ENCODE peak calls at places on chromosomes 12 and 14, in five cellular contexts. S is CD14-positive monocyte, X is heart right ventricle, Q is Calu3, P is mucosa of descending colon. U is an unnamed sample.

GRCh38 chr12:132904718-132905328 is 17.4 kb upstream of the CHFR start:
- DNase-seq in P (peak), S (peak), X (peak), Q (no peak), U (no peak)

GRCh38 chr14:49505026-49505766 is 81.0 kb downstream of the RPS29 start:
- DNase-seq in X (no peak), P (no peak), Q (peak), S (no peak), U (no peak)

GRCh38 chr14:57526942-57527341 is 33.3 kb upstream of the CCDC198 start:
- DNase-seq in Q (no peak), P (no peak), X (no peak), S (no peak), U (no peak)

GRCh38 chr12:93743999-93744689 is 67.0 kb downstream of the CRADD start:
- DNase-seq in P (no peak), Q (no peak), S (no peak), X (no peak), U (no peak)

GRCh38 chr14:74580275-74580672 is 31.8 kb downstream of the LTBP2 start:
- DNase-seq in P (peak), X (no peak), S (no peak), Q (no peak), U (no peak)

GRCh38 chr12:48985475-48985897 is 7.4 kb downstream of the WNT1 start:
- DNase-seq in P (peak), X (peak), S (no peak), Q (no peak), U (no peak)

GRCh38 chr12:131702573-131702877 is 8.4 kb upstream of the SFSWAP start:
- DNase-seq in Q (no peak), S (no peak), X (no peak), P (no peak), U (no peak)

GRCh38 chr12:40692617-40693502 is 621 bp downstream of the CNTN1 start:
- DNase-seq in Q (no peak), P (peak), S (no peak), X (no peak), U (no peak)

GRCh38 chr12:13198240-13198639 is 1.7 kb downstream of the EMP1 start:
- DNase-seq in S (no peak), P (no peak), Q (no peak), X (no peak), U (no peak)

GRCh38 chr14:89417469-89418225 is 614 bp upstream of the FOXN3 start:
- DNase-seq in P (peak), X (peak), Q (peak), S (peak), U (no peak)

GRCh38 chr12:41514050-41514449 is 325.9 kb downstream of the PDZRN4 start:
- DNase-seq in P (no peak), X (no peak), S (no peak), Q (no peak), U (no peak)

GRCh38 chr12:120352117-120352516 is 16.8 kb downstream of the MSI1 start:
- DNase-seq in P (no peak), X (no peak), Q (no peak), S (no peak), U (no peak)

GRCh38 chr12:3683670-3684069 is 69.2 kb downstream of the CRACR2A start:
- DNase-seq in S (no peak), X (no peak), Q (no peak), P (no peak), U (no peak)

GRCh38 chr14:31543969-31544799 is 17.0 kb upstream of the NUBPL start:
- DNase-seq in P (no peak), Q (no peak), S (no peak), X (no peak), U (no peak)

GRCh38 chr14:53151523-53151866 is 1.6 kb downstream of the DDHD1 start:
- DNase-seq in S (no peak), P (no peak), X (no peak), Q (no peak), U (no peak)

GRCh38 chr14:53152627-53152908 is 555 bp downstream of the DDHD1 start:
- DNase-seq in Q (no peak), X (no peak), S (no peak), P (no peak), U (no peak)

GRCh38 chr14:53153702-53154112 is 584 bp upstream of the DDHD1 start:
- DNase-seq in Q (no peak), P (no peak), S (no peak), X (no peak), U (no peak)

GRCh38 chr14:53152909-53153701 is at the start of gene DDHD1:
- DNase-seq in Q (peak), X (peak), S (peak), P (peak), U (peak)

GRCh38 chr14:53151867-53152626 is 1.1 kb downstream of the DDHD1 start:
- DNase-seq in P (peak), S (peak), X (peak), Q (peak), U (peak)
- TF ChIP-seq CTCF in P (no peak), S (peak), X (no peak), Q (no peak), U (peak)

DNA sequence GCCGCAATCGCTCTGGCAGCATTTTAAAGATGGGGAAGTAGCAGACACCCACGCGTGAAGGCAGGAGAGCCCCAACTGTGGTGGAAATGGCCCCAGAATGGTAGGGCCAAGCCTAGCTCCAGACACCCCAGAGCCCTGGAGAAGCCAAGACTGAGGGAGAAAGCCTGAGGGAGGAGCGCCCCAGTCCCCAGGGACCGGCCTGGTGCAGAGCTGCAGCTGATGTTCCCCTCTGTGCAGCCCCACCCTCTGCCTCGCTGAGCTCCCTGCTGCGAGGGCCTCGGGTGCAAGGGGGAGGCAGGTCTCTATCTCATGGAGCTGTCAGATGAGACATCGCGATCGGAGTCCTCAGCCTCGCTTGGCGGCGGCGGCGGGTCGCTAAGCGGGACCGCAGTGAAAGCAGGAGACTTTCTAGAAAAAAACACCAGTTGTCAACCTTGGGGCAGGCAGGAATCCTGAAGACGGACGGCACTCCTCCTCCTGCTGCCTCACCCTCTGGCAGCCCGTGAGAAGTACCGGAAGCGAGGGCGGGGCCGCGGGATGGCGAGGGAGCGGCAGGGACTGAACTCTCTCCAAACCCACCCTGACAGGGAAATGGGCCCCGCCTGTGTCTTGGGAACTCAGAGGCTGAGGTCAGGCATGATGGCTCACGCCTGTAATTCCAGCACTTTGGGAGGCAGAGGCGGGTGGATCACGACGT is 6.0 kb downstream of the GAPDH start:
- DNase-seq in S (peak), P (peak), X (peak), Q (peak), U (peak)
- TF ChIP-seq CTCF in S (no peak), P (no peak), X (no peak), Q (no peak), U (no peak)

GRCh38 chr14:34872822-34873590 is 2.2 kb downstream of the BAZ1A start:
- DNase-seq in X (no peak), Q (no peak), P (no peak), S (no peak), U (no peak)

GRCh38 chr14:34874386-34875030 is 652 bp downstream of the BAZ1A start:
- DNase-seq in Q (peak), P (peak), X (peak), S (peak), U (peak)

GRCh38 chr14:34873591-34874385 is 1.4 kb downstream of the BAZ1A start:
- DNase-seq in P (peak), S (peak), X (peak), Q (peak), U (peak)

GRCh38 chr14:34875031-34875922 is at the start of gene BAZ1A:
- DNase-seq in S (peak), X (peak), Q (peak), P (peak), U (peak)
- TF ChIP-seq CTCF in S (no peak), X (no peak), Q (no peak), P (no peak), U (peak)

GRCh38 chr14:91155626-91156089 is 41.8 kb downstream of the DGLUCY start:
- DNase-seq in P (no peak), X (no peak), Q (no peak), S (no peak), U (no peak)
- TF ChIP-seq CTCF in P (no peak), X (no peak), Q (no peak), S (no peak), U (no peak)

GRCh38 chr12:108759914-108760313 is 28.6 kb upstream of the CORO1C start:
- DNase-seq in S (no peak), P (no peak), X (no peak), Q (no peak), U (no peak)

GRCh38 chr12:108755481-108755880 is 24.2 kb upstream of the CORO1C start:
- DNase-seq in P (no peak), S (no peak), X (no peak), Q (no peak), U (no peak)

GRCh38 chr12:108753969-108754368 is 22.7 kb upstream of the CORO1C start:
- DNase-seq in Q (no peak), S (no peak), X (no peak), P (no peak), U (no peak)

GRCh38 chr12:108757842-108758241 is 26.5 kb upstream of the CORO1C start:
- DNase-seq in Q (no peak), S (no peak), X (no peak), P (no peak), U (no peak)

DNA sequence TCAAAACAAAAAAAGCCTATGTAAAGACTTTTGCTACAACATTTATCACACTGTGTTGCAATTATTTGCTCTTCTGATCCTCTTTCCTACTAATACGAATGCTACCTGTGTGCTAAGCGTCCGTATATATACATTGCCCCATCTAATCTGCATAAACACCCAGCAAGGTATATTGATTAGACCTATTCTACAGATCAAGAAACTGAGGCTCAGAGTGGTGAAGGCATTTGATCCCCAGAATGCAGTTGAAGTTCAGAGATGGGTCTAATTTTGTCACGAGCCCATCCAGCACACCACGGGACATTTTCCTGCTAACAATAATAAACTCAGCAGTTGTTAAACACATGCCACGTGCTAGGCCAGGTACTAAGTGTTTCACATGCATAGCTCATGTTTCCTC is 25.1 kb upstream of the CORO1C start:
- DNase-seq in Q (no peak), P (no peak), X (no peak), S (no peak), U (no peak)
- TF ChIP-seq CTCF in Q (no peak), P (no peak), X (no peak), S (no peak), U (no peak)

GRCh38 chr12:753401-754237 is 1.2 kb downstream of the WNK1 start:
- DNase-seq in Q (peak), P (peak), S (peak), X (peak), U (no peak)
- TF ChIP-seq CTCF in Q (no peak), P (no peak), S (no peak), X (no peak), U (no peak)

DNA sequence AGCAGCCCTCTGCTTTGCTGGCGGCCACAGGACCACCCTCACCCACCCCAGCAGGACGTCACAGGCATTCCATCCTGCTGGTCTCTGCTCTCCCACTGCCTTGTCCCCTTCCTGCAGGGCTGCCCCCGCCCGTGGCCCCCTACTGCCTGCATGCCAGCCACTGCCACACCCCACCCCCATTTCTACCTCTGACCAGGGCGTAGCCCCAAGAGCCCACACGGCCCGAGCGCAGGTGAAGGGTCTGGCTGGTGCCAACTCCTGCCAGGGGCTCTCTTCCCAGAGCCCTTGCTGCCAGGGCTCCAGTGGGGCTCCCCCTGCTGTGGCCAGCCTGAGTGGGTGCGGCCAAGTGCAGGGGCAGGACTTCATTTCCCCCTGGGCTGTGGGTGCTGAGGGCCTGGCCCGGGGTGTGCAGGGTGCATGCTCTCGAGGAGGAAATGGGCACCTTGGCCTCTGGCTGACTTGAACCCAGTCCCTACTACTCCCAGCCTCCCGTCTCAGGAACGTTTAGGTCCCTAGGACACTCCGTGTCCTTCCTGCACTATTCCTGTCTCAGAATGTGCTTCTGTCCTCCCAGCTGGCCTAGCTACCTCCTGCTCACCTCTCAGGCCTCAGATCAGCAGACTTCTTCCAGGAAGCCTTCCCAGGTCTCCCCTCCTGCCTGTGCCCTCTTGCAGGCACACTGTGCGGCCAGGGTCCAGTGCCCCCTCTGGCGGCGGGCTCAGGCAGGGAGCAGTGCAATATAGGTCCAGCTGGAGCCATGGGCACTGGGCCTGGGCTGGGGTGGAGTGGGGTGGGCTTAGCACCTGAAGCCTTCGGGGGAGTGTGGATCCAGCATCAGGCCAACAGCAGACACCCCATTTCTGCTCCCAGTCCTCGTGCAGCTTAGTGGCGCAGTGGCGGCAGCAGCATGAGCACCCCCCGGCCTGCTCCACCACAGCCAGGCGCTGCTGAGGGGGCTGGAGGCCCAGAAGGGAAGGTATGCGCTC is 1.4 kb downstream of the LBHD2 start:
- DNase-seq in P (peak), S (no peak), X (no peak), Q (peak), U (no peak)
- TF ChIP-seq CTCF in P (no peak), S (no peak), X (no peak), Q (no peak), U (peak)

GRCh38 chr12:6178981-6179761 is 21.0 kb upstream of the CD9 start:
- DNase-seq in P (no peak), Q (no peak), S (peak), X (no peak), U (no peak)
- TF ChIP-seq CTCF in P (no peak), Q (no peak), S (no peak), X (no peak), U (peak)

GRCh38 chr12:46478123-46478522 is 105.5 kb upstream of the SLC38A2 start:
- DNase-seq in P (no peak), S (no peak), Q (no peak), X (no peak), U (no peak)

GRCh38 chr12:46483572-46484395 is 111.2 kb upstream of the SLC38A2 start:
- DNase-seq in Q (no peak), S (no peak), X (no peak), P (no peak), U (no peak)

GRCh38 chr12:46480724-46481123 is 108.2 kb upstream of the SLC38A2 start:
- DNase-seq in X (no peak), Q (no peak), S (no peak), P (no peak), U (no peak)

GRCh38 chr12:46477541-46477940 is 105.0 kb upstream of the SLC38A2 start:
- DNase-seq in S (no peak), P (no peak), Q (no peak), X (no peak), U (no peak)

DNA sequence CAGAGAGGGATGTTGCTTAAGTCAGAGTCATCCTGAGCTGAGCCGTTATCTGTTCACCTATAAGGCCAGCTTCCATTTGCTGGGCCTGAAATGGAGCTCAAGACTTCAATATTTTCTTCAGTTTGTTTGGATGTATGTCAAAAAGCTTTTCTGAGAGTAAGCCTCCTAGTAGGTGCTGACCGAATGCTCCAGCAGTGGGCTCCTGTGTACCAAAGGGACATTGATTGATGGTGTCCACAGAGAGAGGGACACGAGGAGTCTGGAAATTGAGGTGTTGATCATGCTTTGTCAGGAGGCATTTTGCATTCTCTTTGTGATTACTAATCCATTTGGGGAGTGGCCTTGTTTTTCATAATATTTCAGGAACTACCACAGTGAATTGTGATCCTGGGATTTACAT is 107.7 kb upstream of the SLC38A2 start:
- DNase-seq in Q (no peak), S (no peak), X (no peak), P (no peak), U (no peak)
- TF ChIP-seq CTCF in Q (no peak), S (no peak), X (no peak), P (no peak), U (no peak)

U was measured in osteocyte.